ENCODE peak calls at places on chromosomes 4 and X, in six cellular contexts. W, M, F, X, Y and T are unnamed samples.

GRCh38 chrX:8728932-8729331 is 3.0 kb downstream of the ANOS1 start:
- DNase-seq in Y (no peak), M (no peak), F (no peak), W (no peak), X (no peak), T (no peak)

GRCh38 chr4:133355636-133356035 is 206.5 kb downstream of the PCDH10 start:
- DNase-seq in W (no peak), M (no peak), X (peak; percentile 41), Y (peak; percentile 0), F (no peak), T (no peak)

GRCh38 chrX:132631579-132632232 is 142.9 kb upstream of the MBNL3 start:
- DNase-seq in F (no peak), X (peak; percentile 28), Y (peak; percentile 31), M (peak; percentile 5), W (no peak), T (no peak)

GRCh38 chr4:153060191-153060590 is 124.1 kb downstream of the FHDC1 start:
- DNase-seq in X (no peak), F (no peak), Y (no peak), W (no peak), M (no peak), T (no peak)

GRCh38 chr4:3673176-3673575 is 93.0 kb upstream of the ADRA2C start:
- DNase-seq in F (no peak), W (no peak), X (no peak), Y (no peak), M (no peak), T (no peak)

GRCh38 chr4:68175562-68176155 is 46.0 kb upstream of the TMPRSS11F start:
- DNase-seq in W (peak; percentile 54), M (peak; percentile 49), Y (peak; percentile 44), F (peak; percentile 20), X (peak; percentile 74), T (peak; percentile 28)

GRCh38 chrX:108331126-108331909 is 106.9 kb downstream of the COL4A6 start:
- DNase-seq in F (no peak), W (no peak), M (no peak), X (no peak), Y (peak; percentile 63), T (no peak)

GRCh38 chrX:9227276-9227675 is 193.3 kb upstream of the FAM9B start:
- DNase-seq in W (no peak), F (no peak), X (no peak), M (no peak), Y (no peak), T (no peak)

GRCh38 chr4:8821151-8821950 is 50.3 kb downstream of the HMX1 start:
- DNase-seq in W (no peak), M (peak; percentile 4), X (no peak), F (no peak), Y (no peak), T (no peak)

GRCh38 chrX:131778269-131779218 is 234.7 kb downstream of the OR13H1 start:
- DNase-seq in Y (no peak), F (peak; percentile 82), X (no peak), W (no peak), M (peak; percentile 67), T (no peak)

GRCh38 chrX:34300871-34301270 is 168.8 kb upstream of the FAM47A start:
- DNase-seq in F (no peak), Y (peak; percentile 6), X (peak; percentile 44), W (peak; percentile 0), M (peak; percentile 13), T (peak; percentile 59)

GRCh38 chr4:26388671-26389070 is 67.9 kb downstream of the RBPJ start:
- DNase-seq in M (no peak), Y (no peak), X (no peak), W (no peak), F (no peak), T (no peak)

GRCh38 chr4:142121448-142121847 is 485.1 kb downstream of the IL15 start:
- DNase-seq in F (no peak), X (no peak), Y (no peak), W (no peak), M (no peak), T (no peak)

GRCh38 chrX:43357741-43358140 is 298.4 kb upstream of the MAOA start:
- DNase-seq in M (no peak), Y (no peak), F (no peak), W (no peak), X (no peak), T (no peak)

GRCh38 chrX:15298201-15298600 is 17.2 kb downstream of the ASB11 start:
- DNase-seq in F (no peak), Y (no peak), X (no peak), M (no peak), W (no peak), T (no peak)

GRCh38 chrX:49041683-49042529 is 1.3 kb downstream of the TFE3 start:
- DNase-seq in Y (no peak), M (peak; percentile 29), X (peak; percentile 38), F (no peak), W (no peak), T (no peak)

GRCh38 chr4:183797445-183798248 is 107.5 kb upstream of the STOX2 start:
- DNase-seq in F (no peak), M (peak; percentile 83), W (no peak), Y (no peak), X (no peak), T (no peak)
- TF ChIP-seq YY1 in F (no peak), M (no peak), W (no peak), Y (no peak), X (no peak), T (no peak)

GRCh38 chr4:6742507-6742906 is 26.5 kb downstream of the BLOC1S4 start:
- DNase-seq in Y (no peak), W (no peak), X (no peak), F (no peak), M (no peak), T (no peak)
- TF ChIP-seq YY1 in Y (no peak), W (no peak), X (no peak), F (no peak), M (no peak), T (no peak)

DNA sequence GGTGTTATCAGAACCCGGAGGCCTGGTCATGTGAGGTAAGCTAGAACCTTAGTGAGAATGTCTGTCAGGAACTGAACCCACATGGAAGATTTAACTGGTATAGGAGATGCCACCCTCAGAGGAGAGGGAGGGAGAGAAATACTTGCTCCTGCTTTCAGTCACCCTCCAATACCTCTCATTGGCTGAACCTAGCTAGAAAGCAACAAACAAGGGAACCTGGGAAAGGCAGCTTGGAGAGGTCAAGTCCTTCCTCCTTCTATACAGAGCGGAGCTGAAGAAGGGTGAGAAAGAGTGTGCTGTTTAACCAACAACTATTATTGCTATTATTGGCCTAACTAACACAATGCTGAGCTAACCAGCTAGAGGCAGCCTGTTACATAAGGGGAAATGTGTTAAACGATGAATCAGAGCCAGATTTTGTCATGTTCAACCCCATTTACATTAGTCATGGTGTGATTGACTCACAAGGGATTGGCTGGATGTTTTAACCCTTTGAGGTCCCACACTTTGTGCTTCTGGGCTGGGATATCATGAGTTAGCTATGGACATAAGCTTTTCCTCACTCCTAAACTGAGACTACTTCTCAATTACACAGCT is 96.5 kb upstream of the ESX1 start:
- DNase-seq in X (no peak), W (peak; percentile 41), Y (no peak), M (no peak), F (no peak), T (no peak)
- TF ChIP-seq YY1 in X (no peak), W (no peak), Y (no peak), M (no peak), F (no peak), T (no peak)

DNA sequence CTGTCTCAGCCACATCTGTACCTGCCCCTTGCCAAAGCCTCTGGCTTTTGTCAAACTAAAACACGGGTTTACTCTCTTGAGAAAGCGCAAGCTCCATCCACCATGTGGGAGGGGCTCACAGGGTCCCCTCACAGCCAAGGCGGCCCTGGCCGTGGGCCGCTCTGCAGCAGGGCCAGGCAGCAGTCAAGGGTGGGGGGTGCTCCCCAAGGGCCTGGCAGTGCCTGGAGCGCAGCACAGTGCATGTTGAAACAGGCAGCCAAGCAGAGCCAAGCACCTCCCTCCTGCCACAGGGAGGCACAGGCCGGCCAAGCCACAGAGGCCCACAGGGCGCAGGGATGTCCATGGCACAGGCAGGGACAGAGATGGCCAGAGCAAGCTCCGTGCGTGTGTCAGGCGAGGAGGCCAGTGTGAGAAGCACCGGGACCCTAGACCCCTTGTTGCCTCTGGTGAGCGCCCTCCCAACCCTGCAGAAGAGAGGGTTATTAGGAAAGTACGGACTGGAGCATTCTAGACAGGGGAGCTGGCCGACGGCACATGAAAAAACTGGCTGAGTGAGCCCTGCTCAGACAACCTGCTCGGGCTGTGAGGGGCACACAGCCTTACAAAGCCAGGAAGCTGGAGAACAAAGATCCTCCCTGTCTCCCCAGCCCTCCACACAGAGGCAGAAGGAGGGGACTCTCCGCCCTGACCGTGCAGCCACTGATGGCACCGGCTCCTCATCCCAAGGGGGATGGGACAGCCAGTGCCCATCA is 39.0 kb downstream of the FAM53A start:
- DNase-seq in W (no peak), M (peak; percentile 86), F (no peak), X (no peak), Y (no peak), T (no peak)
- TF ChIP-seq YY1 in W (no peak), M (no peak), F (no peak), X (no peak), Y (no peak), T (no peak)

DNA sequence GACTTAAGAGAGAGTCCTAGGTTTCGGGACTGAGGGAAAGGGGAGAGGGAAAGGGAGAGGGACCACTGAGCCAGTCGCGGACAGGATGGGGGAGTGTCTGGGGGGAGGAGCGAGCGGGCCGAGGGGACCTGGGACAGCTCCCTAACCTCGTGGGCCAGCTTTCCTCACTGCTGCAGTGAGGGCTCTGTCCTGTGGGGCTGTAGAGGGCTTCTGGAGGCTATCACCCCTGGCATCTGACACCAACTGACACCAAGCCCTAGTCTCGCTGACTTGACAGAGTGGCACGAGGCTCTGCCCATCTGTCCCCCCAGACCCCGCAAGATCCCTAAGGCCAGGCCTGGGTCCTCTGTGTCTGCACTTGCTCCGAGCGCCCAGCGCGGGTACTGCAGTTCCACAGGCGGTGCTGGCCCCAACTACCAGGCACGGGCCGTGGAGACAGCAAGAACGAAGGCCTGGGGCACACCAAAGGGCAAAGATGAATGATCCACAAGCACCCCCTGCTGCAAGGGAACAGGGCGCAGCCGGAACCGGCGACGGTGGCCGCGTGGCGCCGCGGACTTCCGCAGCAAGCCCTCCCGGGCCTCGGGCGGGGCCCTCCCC is 465 bp downstream of the HAUS7 start:
- DNase-seq in W (no peak), F (no peak), X (peak; percentile 60), M (peak; percentile 55), Y (no peak), T (no peak)
- TF ChIP-seq YY1 in W (no peak), F (no peak), X (no peak), M (no peak), Y (no peak), T (no peak)

DNA sequence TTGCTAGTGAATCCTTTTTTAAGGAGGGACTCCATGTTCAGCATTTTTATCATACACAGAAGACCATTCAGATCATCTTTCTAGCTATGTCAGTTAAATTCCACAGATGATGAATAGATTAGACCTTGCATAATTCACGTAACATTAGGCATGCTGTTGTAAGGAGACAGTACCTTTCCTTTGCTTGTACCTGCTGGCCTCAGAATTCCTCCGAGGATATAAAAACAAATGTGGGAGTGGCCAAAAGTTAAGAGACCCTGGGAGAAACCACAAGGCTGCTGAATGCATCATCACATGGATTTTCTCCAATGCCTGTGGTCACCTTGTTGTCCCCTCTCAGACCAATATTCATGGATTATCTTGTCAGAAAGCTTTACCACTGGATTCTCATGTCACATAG is 201.4 kb downstream of the MAGEB17 start:
- DNase-seq in F (no peak), M (no peak), Y (no peak), X (no peak), W (no peak), T (no peak)
- TF ChIP-seq YY1 in F (no peak), M (no peak), Y (no peak), X (no peak), W (no peak), T (no peak)

GRCh38 chr4:107893171-107894137 is 37.9 kb upstream of the CYP2U1 start:
- DNase-seq in W (no peak), M (no peak), F (no peak), X (no peak), Y (no peak), T (no peak)
- TF ChIP-seq YY1 in W (no peak), M (no peak), F (no peak), X (no peak), Y (no peak), T (no peak)

GRCh38 chrX:71251456-71251973 is 2.4 kb downstream of the ZMYM3 start:
- DNase-seq in M (no peak), Y (no peak), W (no peak), X (no peak), F (no peak), T (no peak)
- TF ChIP-seq YY1 in M (no peak), Y (no peak), W (no peak), X (no peak), F (no peak), T (no peak)